ENCODE peak calls at places on chromosome 20, in six cellular contexts. X, B, V, K, J and D are unnamed samples.
A peak's percentile ranks its signal among the peaks of the same experiment; 100 is the strongest.

GRCh38 chr20:48126227-48126740 is 341.0 kb upstream of the SULF2 start:
- DNase-seq in X (peak; percentile 22), V (no peak), B (no peak), J (no peak), K (peak; percentile 6), D (no peak)

GRCh38 chr20:34506480-34506879 is 9.7 kb upstream of the DYNLRB1 start:
- DNase-seq in V (no peak), X (no peak), B (no peak), J (no peak), K (no peak), D (no peak)

GRCh38 chr20:62382306-62383198 is 4.4 kb upstream of the RPS21 start:
- DNase-seq in B (peak; percentile 83), K (peak; percentile 93), X (peak; percentile 87), J (peak; percentile 78), V (peak; percentile 73), D (peak; percentile 85)

GRCh38 chr20:48457261-48458002 is 370.4 kb downstream of the PREX1 start:
- DNase-seq in K (no peak), B (no peak), X (no peak), V (no peak), J (no peak), D (no peak)

GRCh38 chr20:10848810-10849370 is 175.1 kb upstream of the JAG1 start:
- DNase-seq in X (no peak), K (peak; percentile 49), J (no peak), B (no peak), V (no peak), D (no peak)

GRCh38 chr20:15703171-15703911 is 869.9 kb downstream of the KIF16B start:
- DNase-seq in J (no peak), X (no peak), K (no peak), V (no peak), B (no peak), D (no peak)

GRCh38 chr20:42441862-42442196 is 747.9 kb downstream of the PTPRT start:
- DNase-seq in V (no peak), B (no peak), X (no peak), J (peak; percentile 47), K (no peak), D (no peak)

GRCh38 chr20:40776702-40777457 is 87.8 kb upstream of the MAFB start:
- DNase-seq in K (no peak), X (no peak), J (no peak), V (peak; percentile 67), B (no peak), D (no peak)

GRCh38 chr20:10963717-10964266 is 290.0 kb upstream of the JAG1 start:
- DNase-seq in V (no peak), J (no peak), K (no peak), B (no peak), X (no peak), D (no peak)

GRCh38 chr20:54350415-54350814 is 125.0 kb upstream of the DOK5 start:
- DNase-seq in X (no peak), K (no peak), V (no peak), J (no peak), B (no peak), D (no peak)

GRCh38 chr20:38665094-38665493 is 59.2 kb upstream of the SLC32A1 start:
- DNase-seq in K (no peak), J (no peak), X (no peak), V (no peak), B (no peak), D (no peak)

GRCh38 chr20:10282930-10283556 is 64.4 kb downstream of the SNAP25 start:
- DNase-seq in K (no peak), X (no peak), J (no peak), V (no peak), B (no peak), D (no peak)

GRCh38 chr20:58542411-58543095 is 27.4 kb upstream of the APCDD1L start:
- DNase-seq in J (no peak), X (no peak), K (peak; percentile 48), V (no peak), B (no peak), D (peak; percentile 36)

GRCh38 chr20:12699374-12700228 is 309.2 kb upstream of the SPTLC3 start:
- DNase-seq in K (no peak), J (no peak), B (no peak), X (no peak), V (no peak), D (no peak)

GRCh38 chr20:51493346-51493791 is 49.1 kb downstream of the NFATC2 start:
- DNase-seq in V (no peak), B (no peak), J (no peak), K (no peak), X (no peak), D (no peak)

GRCh38 chr20:53867741-53868351 is 202.5 kb downstream of the BCAS1 start:
- DNase-seq in K (no peak), J (no peak), X (no peak), V (no peak), B (no peak), D (no peak)

GRCh38 chr20:346033-346639 is 775 bp upstream of the NRSN2 start:
- DNase-seq in X (no peak), K (no peak), B (no peak), V (peak; percentile 43), J (no peak), D (no peak)

GRCh38 chr20:17652411-17652810 is 29.6 kb downstream of the RRBP1 start:
- DNase-seq in J (peak; percentile 33), V (no peak), X (no peak), K (no peak), B (no peak), D (peak; percentile 41)

GRCh38 chr20:10524034-10524476 is 89.0 kb downstream of the SLX4IP start:
- DNase-seq in J (peak; percentile 71), B (no peak), X (peak; percentile 8), V (peak; percentile 52), K (no peak), D (peak; percentile 32)

GRCh38 chr20:46562009-46562372 is 11.5 kb upstream of the OCSTAMP start:
- DNase-seq in J (no peak), X (no peak), B (no peak), K (no peak), V (no peak), D (no peak)
- H3K27ac ChIP-seq in J (no peak overlapping the region), X (peak overlapping the region; percentile 3), B (no peak overlapping the region), K (no peak overlapping the region), V (peak overlapping the region; percentile 22), D (no peak overlapping the region)

DNA sequence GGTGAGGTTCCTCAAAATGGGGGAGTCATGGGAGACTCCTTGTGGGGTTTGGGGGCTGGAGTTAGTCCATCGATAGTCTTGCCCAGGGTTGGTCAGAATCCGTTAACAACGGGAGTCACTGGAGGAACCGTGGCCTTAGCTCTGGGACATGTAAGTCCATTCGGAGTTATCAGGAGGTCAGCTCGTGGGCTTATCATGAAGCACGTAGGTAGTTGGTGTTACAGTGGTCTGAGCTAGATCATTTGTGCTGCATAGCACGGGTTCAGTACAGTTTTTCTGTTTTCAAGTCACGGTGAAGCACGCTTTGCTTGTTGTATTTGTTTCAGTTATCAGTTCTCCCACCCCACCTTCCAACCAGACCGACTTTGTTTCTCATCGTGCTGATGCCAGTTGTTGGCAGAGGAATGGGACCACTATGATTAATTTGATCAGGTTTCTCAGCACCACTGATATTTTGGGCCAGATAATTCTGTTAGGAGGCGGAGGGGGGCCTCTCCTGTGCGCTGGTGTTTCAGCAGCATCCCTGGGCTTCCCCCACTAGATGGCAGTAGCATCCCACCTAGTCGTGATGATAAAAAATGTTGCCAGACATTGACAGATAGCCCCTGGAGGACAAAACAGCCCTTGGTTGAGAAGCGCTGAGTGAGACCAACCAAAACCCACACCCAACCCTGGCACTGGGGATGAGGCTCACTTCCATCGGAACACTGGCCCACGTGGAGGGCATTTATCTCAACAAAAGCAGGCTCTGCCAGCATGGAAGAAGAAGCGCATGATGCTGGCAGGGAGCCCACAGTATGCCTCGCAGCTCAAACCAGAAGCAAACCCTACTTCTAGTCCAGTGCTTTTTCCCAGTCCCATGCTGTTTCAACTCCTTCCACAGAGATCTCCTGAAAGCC is 2.2 kb upstream of the APMAP start:
- DNase-seq in X (peak; percentile 82), J (peak; percentile 82), B (peak; percentile 68), K (peak; percentile 82), V (peak; percentile 84), D (peak; percentile 81)
- H3K4me3 ChIP-seq in X (no peak overlapping the region), J (no peak overlapping the region), B (no peak overlapping the region), K (no peak overlapping the region), V (no peak overlapping the region), D (no peak overlapping the region)

GRCh38 chr20:45041464-45042337 is 59.2 kb downstream of the KCNS1 start:
- DNase-seq in J (no peak), X (no peak), V (no peak), K (peak; percentile 71), B (no peak), D (no peak)
- H3K27ac ChIP-seq in J (no peak overlapping the region), X (no peak overlapping the region), V (no peak overlapping the region), K (peak overlapping the region; percentile 74), B (no peak overlapping the region), D (no peak overlapping the region)

GRCh38 chr20:63470410-63470809 is 2.0 kb downstream of the KCNQ2 start:
- DNase-seq in J (no peak), X (no peak), V (no peak), B (no peak), K (no peak), D (no peak)
- H3K4me3 ChIP-seq in J (no peak overlapping the region), X (no peak overlapping the region), V (no peak overlapping the region), B (no peak overlapping the region), K (no peak overlapping the region), D (no peak overlapping the region)

DNA sequence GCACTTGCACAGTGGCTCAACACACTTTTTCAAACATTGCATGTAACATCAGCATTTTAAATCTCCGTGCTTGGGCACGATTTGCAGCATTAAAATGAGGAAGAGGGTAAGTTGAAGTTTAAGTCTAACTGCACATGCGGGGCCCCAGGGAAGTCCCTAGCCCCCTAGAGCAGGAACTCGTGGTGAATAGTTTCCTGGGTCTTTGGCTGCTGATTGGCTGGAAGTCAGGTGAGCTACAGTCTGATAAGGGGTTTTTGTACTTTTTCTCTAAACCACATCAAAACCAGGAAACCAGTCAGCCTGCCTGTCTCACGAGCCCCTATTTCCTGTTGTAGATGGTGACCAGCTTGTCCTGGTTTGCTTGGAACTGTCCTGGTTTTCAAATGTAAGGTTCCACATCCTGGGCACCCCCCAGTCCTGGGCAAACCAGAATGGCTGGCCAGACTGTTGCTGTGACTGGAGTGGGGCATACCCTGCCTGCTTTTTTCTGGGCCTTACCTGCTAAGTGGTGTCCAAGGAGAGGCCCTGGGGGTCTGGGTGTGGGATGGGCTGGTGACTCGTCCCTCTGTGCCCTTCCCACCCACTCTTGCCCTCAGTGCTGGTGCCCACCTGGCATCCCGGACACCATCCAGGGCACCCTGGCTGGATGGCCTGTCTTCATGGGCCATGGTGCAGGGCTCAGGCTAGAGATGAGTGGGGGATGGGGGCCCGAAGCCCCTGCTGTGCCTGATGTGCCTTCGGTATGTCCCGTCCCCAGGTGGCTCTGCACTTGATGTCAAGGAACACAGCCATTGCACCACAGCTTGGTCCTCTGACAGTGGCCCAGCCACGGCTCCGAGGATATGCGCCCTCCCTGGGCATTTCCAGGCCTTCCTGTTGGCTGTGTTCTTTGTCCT is 31.8 kb downstream of the SUN5 start:
- DNase-seq in B (no peak), J (no peak), K (no peak), V (no peak), X (no peak), D (peak; percentile 28)
- H3K27ac ChIP-seq in B (no peak overlapping the region), J (no peak overlapping the region), K (no peak overlapping the region), V (no peak overlapping the region), X (peak overlapping the region; percentile 96), D (no peak overlapping the region)